ENCODE peak calls at places on chromosomes 4 and X, in nine cellular contexts. D is spleen, Y is IMR-90, V is A549, S is transverse colon, G is H54, R is endothelial cell of umbilical vein, C is GM12891, U is thyroid gland. B is an unnamed sample.

GRCh38 chr4:962231-963208 is 10.8 kb downstream of the DGKQ start:
- DNase-seq in C (no peak), U (no peak), V (no peak), S (peak; percentile 85), D (peak; percentile 75), Y (no peak), R (no peak), G (no peak), B (no peak)

GRCh38 chrX:48538641-48539344 is 721 bp upstream of the TBC1D25 start:
- DNase-seq in D (peak; percentile 79), G (no peak), V (no peak), Y (no peak), C (no peak), S (no peak), U (no peak), R (no peak), B (no peak)

GRCh38 chrX:47182106-47182700 is 11.4 kb upstream of the UBA1 start:
- DNase-seq in D (peak; percentile 56), U (no peak), V (no peak), G (no peak), Y (no peak), C (no peak), R (no peak), S (no peak), B (no peak)

GRCh38 chr4:153522800-153523089 is 56.6 kb downstream of the TMEM131L start:
- DNase-seq in G (no peak), C (no peak), D (no peak), R (no peak), U (no peak), V (no peak), S (no peak), Y (no peak), B (no peak)

GRCh38 chr4:57110635-57111546 is 706 bp upstream of the IGFBP7 start:
- DNase-seq in Y (peak; percentile 68), G (no peak), D (peak; percentile 79), S (peak; percentile 30), R (peak; percentile 82), C (peak; percentile 19), U (peak; percentile 72), V (no peak), B (peak; percentile 87)

GRCh38 chr4:172411180-172411579 is 598.0 kb downstream of the GALNTL6 start:
- DNase-seq in R (no peak), G (no peak), D (no peak), S (no peak), C (no peak), Y (no peak), V (no peak), U (no peak), B (no peak)

GRCh38 chrX:151983186-151983585 is 8.7 kb upstream of the GABRE start:
- DNase-seq in V (no peak), U (no peak), Y (no peak), R (peak; percentile 57), G (no peak), D (no peak), C (no peak), S (no peak), B (no peak)

GRCh38 chr4:140887467-140887866 is 131.3 kb upstream of the TBC1D9 start:
- DNase-seq in U (no peak), S (no peak), V (no peak), R (no peak), G (no peak), Y (no peak), D (no peak), C (no peak), B (no peak)

GRCh38 chrX:151675121-151675746 is 20.0 kb upstream of the PRRG3 start:
- DNase-seq in R (no peak), D (no peak), G (no peak), V (no peak), S (no peak), U (no peak), Y (no peak), C (no peak), B (no peak)

GRCh38 chrX:2398341-2398656 is 102.5 kb downstream of the DHRSX start:
- DNase-seq in V (no peak), C (no peak), S (no peak), U (no peak), Y (no peak), G (no peak), D (no peak), R (no peak), B (peak; percentile 17)

GRCh38 chrX:2401201-2401589 is 99.6 kb downstream of the DHRSX start:
- DNase-seq in Y (no peak), V (no peak), U (no peak), D (no peak), R (no peak), S (no peak), C (no peak), G (no peak), B (peak; percentile 70)

GRCh38 chrX:2402361-2402690 is 98.5 kb downstream of the DHRSX start:
- DNase-seq in S (no peak), V (no peak), C (no peak), Y (no peak), R (no peak), G (no peak), U (no peak), D (no peak), B (no peak)

GRCh38 chrX:2404816-2405215 is 96.0 kb downstream of the DHRSX start:
- DNase-seq in D (no peak), U (no peak), V (no peak), G (no peak), R (no peak), C (no peak), S (no peak), Y (no peak), B (no peak)

DNA sequence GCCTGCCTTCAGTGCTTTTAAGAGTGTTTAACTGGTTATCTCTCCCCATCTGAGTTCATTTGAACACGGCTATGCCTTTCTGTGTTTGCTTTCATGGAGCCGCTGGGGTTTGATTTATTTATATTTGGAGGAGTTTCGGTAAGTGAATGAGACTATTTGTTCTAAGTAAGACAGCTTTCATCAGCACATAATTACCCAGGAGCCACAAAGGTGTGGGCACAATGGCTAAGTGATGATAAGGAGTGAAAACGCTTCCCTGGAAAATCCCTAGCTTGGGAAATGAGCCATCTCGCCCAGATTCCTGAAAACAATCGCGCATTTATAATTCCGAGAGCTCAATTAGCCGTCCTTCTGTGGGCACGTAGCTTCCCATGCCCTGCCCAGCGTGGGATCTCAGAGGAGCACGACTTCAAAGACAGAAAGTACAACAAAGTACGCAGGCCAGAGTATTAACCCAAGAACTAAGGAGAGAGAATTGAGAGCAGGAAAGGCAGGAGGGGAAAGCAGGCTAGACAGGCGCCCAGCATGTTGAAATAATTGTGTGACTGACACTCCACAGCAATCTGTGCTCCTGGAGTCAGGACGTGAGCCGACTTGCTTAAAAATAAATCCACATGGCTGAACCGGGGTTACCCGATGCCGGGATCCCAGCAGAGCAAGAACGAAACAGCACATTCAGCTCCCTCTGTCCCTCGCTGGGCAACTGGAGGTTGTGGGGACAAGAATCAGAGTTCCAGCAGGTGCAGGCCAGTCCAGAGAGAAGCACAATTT is 99.0 kb downstream of the DHRSX start:
- DNase-seq in D (no peak), S (no peak), V (no peak), U (no peak), R (no peak), C (no peak), G (no peak), Y (no peak), B (peak; percentile 79)
- TF ChIP-seq POLR2A in D (no peak), S (no peak), V (no peak), U (no peak), R (no peak), C (no peak), G (no peak), Y (no peak), B (no peak)

DNA sequence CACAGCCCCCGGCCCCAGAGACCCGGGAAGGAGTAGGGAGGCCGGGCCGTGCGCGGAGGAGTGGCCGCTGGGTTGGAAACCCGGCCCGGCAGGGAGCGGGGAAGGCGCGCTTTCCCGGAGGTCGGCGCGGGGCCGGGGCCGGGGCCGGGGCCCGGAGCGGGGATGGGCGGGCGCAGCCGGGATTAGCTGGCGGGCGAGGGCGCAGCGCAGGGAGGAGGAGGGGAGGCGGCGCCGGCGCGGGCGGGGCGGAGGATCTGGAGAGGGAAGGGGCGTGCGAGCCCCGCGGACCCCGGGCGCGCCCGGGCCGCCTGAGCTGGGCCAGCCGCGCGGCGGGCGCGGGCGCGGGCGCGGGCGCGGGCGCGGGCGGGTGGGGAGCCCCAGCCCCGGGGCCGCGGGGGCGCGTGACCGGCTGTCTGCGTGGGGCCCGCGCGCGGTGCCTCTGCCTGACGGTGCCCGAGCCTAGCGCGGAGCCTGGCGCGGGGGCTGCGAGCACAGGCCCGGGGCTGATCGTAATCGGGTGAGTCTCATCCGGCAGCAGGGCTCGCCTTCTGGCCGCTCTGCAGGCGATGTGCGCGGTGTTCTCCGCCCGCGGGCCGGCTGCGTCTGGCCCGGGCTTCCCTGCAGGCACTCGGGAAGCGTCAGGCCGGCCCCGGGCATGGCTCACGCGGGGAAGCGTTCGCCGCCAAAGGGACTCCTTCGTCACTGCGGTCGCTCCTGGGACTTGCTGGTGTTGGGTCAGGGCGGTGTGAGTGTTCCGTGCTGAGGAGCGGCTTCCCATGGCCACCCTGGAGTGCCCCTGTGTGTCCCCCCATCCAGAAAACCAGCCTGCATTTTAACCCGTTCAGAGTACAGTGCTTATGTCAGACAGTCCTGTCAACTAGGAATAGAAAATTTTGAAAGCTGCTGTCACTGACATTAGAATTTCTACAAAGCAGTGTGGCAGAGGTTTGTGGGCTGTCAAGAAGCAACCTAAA is 40.4 kb downstream of the FAM149A start:
- DNase-seq in D (peak; percentile 78), R (peak; percentile 20), G (peak; percentile 41), C (peak; percentile 34), Y (peak; percentile 43), U (peak; percentile 56), S (peak; percentile 55), V (peak; percentile 26), B (peak; percentile 92)
- TF ChIP-seq POLR2A in D (no peak), R (no peak), G (peak; percentile 7), C (no peak), Y (no peak), U (no peak), S (no peak), V (no peak), B (no peak)

GRCh38 chrX:154021131-154021611 is 1.5 kb upstream of the IRAK1 start:
- DNase-seq in R (peak; percentile 56), D (peak; percentile 74), G (peak; percentile 63), Y (peak; percentile 56), V (no peak), U (no peak), S (no peak), C (no peak), B (no peak)
- TF ChIP-seq POLR2A in R (no peak), D (no peak), G (no peak), Y (no peak), V (no peak), U (no peak), S (no peak), C (no peak), B (no peak)

GRCh38 chr4:92241094-92241493 is 62.7 kb upstream of the GRID2 start:
- DNase-seq in D (no peak), S (no peak), G (no peak), V (no peak), Y (no peak), C (no peak), U (no peak), R (no peak), B (no peak)

GRCh38 chr4:92251711-92252110 is 52.1 kb upstream of the GRID2 start:
- DNase-seq in S (no peak), G (no peak), U (no peak), V (no peak), Y (no peak), D (no peak), C (no peak), R (no peak), B (no peak)

GRCh38 chr4:92249541-92249940 is 54.2 kb upstream of the GRID2 start:
- DNase-seq in G (no peak), S (no peak), R (no peak), Y (no peak), C (no peak), U (no peak), D (no peak), V (no peak), B (no peak)

GRCh38 chr4:92246384-92246783 is 57.4 kb upstream of the GRID2 start:
- DNase-seq in V (no peak), R (no peak), S (no peak), G (no peak), D (no peak), U (no peak), Y (no peak), C (no peak), B (no peak)
- TF ChIP-seq POLR2A in V (no peak), R (no peak), S (no peak), G (no peak), D (no peak), U (no peak), Y (no peak), C (no peak), B (no peak)